ENCODE peak calls at places on chromosomes 13 and 19, in nine cellular contexts. E, H, V, Q, A, F, T, K and M are unnamed samples.

GRCh38 chr13:29483211-29483610 is 112.3 kb downstream of the SLC7A1 start:
- ATAC-seq in E (no peak), H (no peak), V (no peak), Q (peak), A (peak), F (peak), T (peak), K (no peak), M (no peak)

GRCh38 chr19:49786432-49786831 is 19.6 kb downstream of the AP2A1 start:
- ATAC-seq in E (no peak), H (no peak), V (no peak), Q (no peak), A (no peak), F (peak), T (peak), K (peak), M (peak)

GRCh38 chr19:40976134-40976533 is 14.9 kb upstream of the CYP2B6 start:
- ATAC-seq in E (no peak), H (no peak), V (no peak), Q (no peak), A (no peak), F (no peak), T (no peak), K (no peak), M (no peak)

GRCh38 chr19:45492627-45493470 is 4.0 kb downstream of the RTN2 start:
- ATAC-seq in E (peak), H (no peak), V (peak), Q (peak), A (peak), F (peak), T (peak), K (peak), M (peak)

GRCh38 chr13:24983094-24983493 is 112.8 kb upstream of the PABPC3 start:
- ATAC-seq in E (no peak), H (no peak), V (no peak), Q (no peak), A (no peak), F (no peak), T (no peak), K (no peak), M (no peak)

GRCh38 chr19:57719424-57719823 is 8.0 kb downstream of the ZNF671 start:
- ATAC-seq in E (no peak), H (no peak), V (no peak), Q (no peak), A (no peak), F (no peak), T (no peak), K (no peak), M (no peak)

GRCh38 chr19:28066988-28067387 is 1146.0 kb downstream of the UQCRFS1 start:
- ATAC-seq in E (no peak), H (no peak), V (peak), Q (peak), A (no peak), F (no peak), T (no peak), K (no peak), M (no peak)

GRCh38 chr19:48933382-48933932 is at the start of gene DHDH:
- ATAC-seq in E (peak), H (peak), V (peak), Q (peak), A (peak), F (peak), T (peak), K (peak), M (peak)

GRCh38 chr13:98409281-98409680 is 167.6 kb downstream of the STK24 start:
- ATAC-seq in E (no peak), H (no peak), V (no peak), Q (no peak), A (no peak), F (no peak), T (no peak), K (no peak), M (no peak)

GRCh38 chr13:32381539-32381938 is 46.4 kb downstream of the N4BP2L1 start:
- ATAC-seq in E (peak), H (no peak), V (peak), Q (peak), A (peak), F (peak), T (peak), K (peak), M (no peak)

GRCh38 chr19:3028305-3029069 is 593 bp downstream of the TLE2 start:
- ATAC-seq in E (peak), H (peak), V (peak), Q (peak), A (peak), F (peak), T (peak), K (peak), M (peak)

GRCh38 chr19:1087813-1088418 is 7.3 kb downstream of the POLR2E start:
- ATAC-seq in E (no peak), H (no peak), V (peak), Q (peak), A (peak), F (peak), T (peak), K (peak), M (peak)

GRCh38 chr13:51981355-51981754 is 29.9 kb downstream of the ATP7B start:
- ATAC-seq in E (no peak), H (no peak), V (no peak), Q (no peak), A (no peak), F (no peak), T (no peak), K (no peak), M (no peak)

GRCh38 chr19:3474015-3474414 is 6.3 kb downstream of the SMIM24 start:
- ATAC-seq in E (no peak), H (peak), V (no peak), Q (no peak), A (peak), F (no peak), T (no peak), K (no peak), M (no peak)

GRCh38 chr13:44870456-44870929 is 118.8 kb downstream of the NUFIP1 start:
- ATAC-seq in E (no peak), H (peak), V (peak), Q (peak), A (peak), F (peak), T (peak), K (peak), M (peak)

GRCh38 chr13:48009298-48009697 is 8.2 kb upstream of the SUCLA2 start:
- ATAC-seq in E (no peak), H (peak), V (peak), Q (peak), A (no peak), F (no peak), T (no peak), K (no peak), M (no peak)

GRCh38 chr13:110067355-110068175 is 239.4 kb downstream of the COL4A1 start:
- ATAC-seq in E (no peak), H (no peak), V (peak), Q (peak), A (no peak), F (peak), T (peak), K (no peak), M (peak)

GRCh38 chr19:15498910-15499309 is 9.4 kb upstream of the CYP4F22 start:
- ATAC-seq in E (peak), H (peak), V (no peak), Q (no peak), A (no peak), F (no peak), T (no peak), K (no peak), M (no peak)

GRCh38 chr13:74301200-74302063 is 167.2 kb upstream of the KLF12 start:
- ATAC-seq in E (no peak), H (no peak), V (no peak), Q (no peak), A (no peak), F (peak), T (peak), K (no peak), M (no peak)

GRCh38 chr13:48038763-48039162 is 1.2 kb downstream of the NUDT15 start:
- ATAC-seq in E (no peak), H (no peak), V (no peak), Q (no peak), A (no peak), F (no peak), T (no peak), K (no peak), M (no peak)

GRCh38 chr13:113863511-113864302 is at the start of gene GAS6:
- ATAC-seq in E (peak), H (peak), V (peak), Q (peak), A (peak), F (peak), T (peak), K (peak), M (peak)
- TF ChIP-seq CTCF in E (no peak), H (no peak), V (no peak), Q (no peak), A (no peak), F (no peak), T (peak), K (peak), M (peak)

DNA sequence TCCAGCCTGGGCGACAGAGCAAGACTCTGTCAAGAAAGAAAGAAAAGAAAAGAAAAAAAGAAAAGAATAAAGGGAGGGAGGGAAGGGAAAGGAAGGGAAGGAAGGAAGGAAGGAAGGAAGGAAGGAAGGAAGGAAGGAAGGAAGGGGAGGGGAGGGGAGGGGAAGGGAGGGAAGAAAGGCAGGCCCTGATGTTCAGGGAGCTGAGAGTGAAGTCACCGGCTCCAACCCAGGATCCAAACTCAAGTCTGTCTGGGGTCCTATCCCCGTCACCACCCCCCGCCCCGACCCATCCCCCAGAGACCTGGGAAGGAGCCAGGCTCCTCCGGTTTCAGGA is 5.8 kb upstream of the RDH13 start:
- ATAC-seq in E (no peak), H (no peak), V (no peak), Q (no peak), A (no peak), F (no peak), T (no peak), K (no peak), M (no peak)
- H3K4me3 ChIP-seq in E (peak), H (no peak), V (peak), Q (peak), A (no peak), F (peak), T (no peak), K (no peak), M (peak)

DNA sequence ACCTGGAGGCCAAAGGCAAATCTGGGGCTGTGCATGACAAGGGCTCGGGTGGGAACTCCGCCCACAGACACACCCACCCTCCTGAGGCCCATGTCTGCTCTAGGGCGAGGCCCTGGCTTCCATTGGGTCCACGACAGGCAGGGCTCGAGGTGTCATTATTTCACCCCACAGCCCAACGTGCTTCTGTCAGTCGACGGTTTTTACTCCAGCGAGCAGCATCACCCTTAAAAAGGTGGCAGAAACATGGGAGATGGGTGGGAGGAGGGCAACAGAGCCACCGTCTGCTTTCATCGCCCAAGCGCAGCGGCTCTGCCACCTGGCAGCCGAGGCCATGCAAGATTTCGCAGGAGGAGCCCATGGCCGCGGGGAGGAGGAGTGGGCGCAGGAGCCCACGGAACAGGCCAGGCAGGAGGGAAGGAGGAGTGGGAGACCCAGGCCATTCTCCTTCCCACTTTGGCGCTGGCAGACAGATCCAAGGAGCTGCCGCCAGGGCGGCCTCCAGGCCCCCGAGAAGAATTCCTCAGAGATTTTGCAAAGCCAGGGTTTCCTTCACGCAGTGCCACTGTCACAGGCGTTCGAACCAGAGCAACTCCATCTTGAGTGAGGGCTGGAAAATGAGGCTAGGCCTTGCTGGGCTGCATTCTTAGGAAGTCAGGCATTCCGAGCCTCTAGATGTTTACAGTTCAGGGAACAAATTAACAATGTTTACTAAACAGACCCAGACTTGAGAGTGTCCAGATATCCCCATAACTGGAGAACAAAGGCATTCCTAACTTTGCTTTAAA is 49.3 kb upstream of the TUBGCP3 start:
- ATAC-seq in E (no peak), H (no peak), V (no peak), Q (no peak), A (no peak), F (no peak), T (no peak), K (no peak), M (no peak)
- TF ChIP-seq CTCF in E (no peak), H (no peak), V (no peak), Q (no peak), A (no peak), F (no peak), T (no peak), K (no peak), M (no peak)

DNA sequence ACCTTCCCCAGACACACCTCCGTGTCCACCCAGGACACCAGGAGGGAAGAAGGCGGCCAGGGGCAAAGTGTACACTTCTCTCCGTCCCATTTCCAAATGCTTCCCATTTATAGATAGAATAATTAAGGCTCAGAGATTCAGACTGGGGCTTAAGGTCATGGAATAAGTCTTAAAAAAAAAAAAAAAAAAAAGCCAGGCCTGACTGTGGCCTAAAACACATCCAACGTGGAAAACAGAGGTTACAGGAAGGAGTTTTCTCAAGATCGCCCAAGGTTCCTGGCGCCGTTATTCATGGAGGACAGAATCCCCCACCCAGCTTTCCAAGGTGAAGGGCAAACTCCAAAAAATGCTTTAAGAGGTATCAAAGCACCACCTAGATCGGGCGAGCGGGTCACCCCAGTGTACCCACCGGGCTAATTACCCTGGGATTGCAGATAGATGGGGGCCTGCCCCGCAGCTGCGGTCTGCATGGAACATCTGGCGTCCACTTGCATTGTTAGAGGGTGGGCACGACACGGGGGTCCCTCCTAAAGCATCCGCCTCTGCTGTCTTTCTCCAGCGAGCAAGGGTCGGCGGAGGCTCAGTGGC is 36.1 kb upstream of the NANOS3 start:
- ATAC-seq in E (no peak), H (no peak), V (no peak), Q (no peak), A (no peak), F (no peak), T (no peak), K (no peak), M (no peak)
- H3K4me3 ChIP-seq in E (peak), H (no peak), V (peak), Q (peak), A (peak), F (peak), T (peak), K (peak), M (peak)

GRCh38 chr19:19823916-19824315 is 2.4 kb upstream of the ZNF506 start:
- ATAC-seq in E (no peak), H (no peak), V (no peak), Q (no peak), A (no peak), F (no peak), T (no peak), K (no peak), M (no peak)

GRCh38 chr19:19821366-19822147 is at the start of gene ZNF506:
- ATAC-seq in E (no peak), H (peak), V (peak), Q (peak), A (peak), F (peak), T (peak), K (peak), M (peak)

GRCh38 chr19:19817357-19817756 is 4.2 kb downstream of the ZNF506 start:
- ATAC-seq in E (no peak), H (no peak), V (no peak), Q (no peak), A (no peak), F (no peak), T (no peak), K (no peak), M (no peak)

GRCh38 chr19:19822148-19822429 is 539 bp upstream of the ZNF506 start:
- ATAC-seq in E (no peak), H (no peak), V (no peak), Q (no peak), A (peak), F (peak), T (peak), K (no peak), M (no peak)

DNA sequence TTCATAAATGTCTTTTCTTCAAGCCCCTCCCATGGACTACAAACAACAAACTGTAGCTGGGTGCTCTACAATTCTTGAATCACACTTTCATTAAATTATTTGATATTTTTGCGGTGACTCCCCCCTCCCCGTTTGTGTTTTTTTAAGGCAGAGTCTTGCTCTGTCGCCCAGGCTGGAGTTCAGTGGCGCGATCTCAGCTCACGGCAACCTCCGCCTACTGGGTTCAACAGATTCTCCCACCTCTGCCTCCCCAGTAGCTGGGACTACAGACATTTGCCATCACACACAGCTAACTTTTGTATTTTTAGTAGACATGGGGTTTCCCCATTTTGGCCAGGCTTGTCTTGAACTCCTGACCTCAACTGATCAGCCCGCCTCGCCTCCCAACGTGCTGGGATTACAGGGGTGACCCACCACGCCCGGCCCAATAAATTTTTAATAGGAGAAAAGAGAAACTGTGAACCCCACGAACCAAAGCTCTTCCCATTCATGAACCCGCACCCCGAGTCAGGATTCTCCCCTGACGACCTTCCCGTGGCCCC is 705 bp downstream of the ZNF506 start:
- ATAC-seq in E (no peak), H (no peak), V (no peak), Q (no peak), A (no peak), F (no peak), T (no peak), K (no peak), M (no peak)
- TF ChIP-seq CTCF in E (no peak), H (no peak), V (no peak), Q (no peak), A (no peak), F (no peak), T (no peak), K (no peak), M (no peak)

DNA sequence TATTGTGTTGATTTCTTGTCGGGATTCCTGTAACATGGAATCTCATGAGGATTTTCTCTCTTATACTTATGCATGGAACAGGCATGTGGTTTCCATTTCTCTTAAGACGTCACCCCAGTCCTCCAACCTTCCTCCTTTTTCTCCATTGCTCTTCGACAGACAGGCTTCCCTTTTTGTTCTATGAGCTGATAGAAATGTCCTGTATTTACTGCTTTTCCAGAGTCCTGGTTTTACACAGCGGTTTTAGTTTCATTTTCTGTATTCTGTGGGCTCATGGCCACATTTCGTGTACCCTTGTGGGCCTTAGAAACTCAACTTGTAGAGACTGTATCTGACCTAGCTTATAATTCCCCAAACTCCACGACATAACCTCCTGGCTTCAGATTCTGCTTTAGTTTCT is 113.1 kb downstream of the PAN3 start:
- ATAC-seq in E (no peak), H (no peak), V (no peak), Q (no peak), A (no peak), F (no peak), T (no peak), K (no peak), M (no peak)
- H3K4me3 ChIP-seq in E (no peak), H (no peak), V (no peak), Q (no peak), A (no peak), F (no peak), T (no peak), K (no peak), M (no peak)

GRCh38 chr13:35826626-35827254 is 304.4 kb downstream of the DCLK1 start:
- ATAC-seq in E (peak), H (no peak), V (no peak), Q (no peak), A (no peak), F (no peak), T (no peak), K (no peak), M (no peak)
- TF ChIP-seq CTCF in E (peak), H (no peak), V (no peak), Q (no peak), A (no peak), F (peak), T (peak), K (no peak), M (no peak)

GRCh38 chr13:50894504-50894903 is 15.1 kb upstream of the RNASEH2B start:
- ATAC-seq in E (no peak), H (no peak), V (no peak), Q (no peak), A (no peak), F (no peak), T (no peak), K (no peak), M (no peak)

GRCh38 chr13:50901701-50902100 is 7.9 kb upstream of the RNASEH2B start:
- ATAC-seq in E (no peak), H (no peak), V (no peak), Q (no peak), A (no peak), F (no peak), T (no peak), K (no peak), M (no peak)

GRCh38 chr13:50893211-50893852 is 16.3 kb upstream of the RNASEH2B start:
- ATAC-seq in E (no peak), H (no peak), V (no peak), Q (peak), A (no peak), F (no peak), T (no peak), K (no peak), M (no peak)

GRCh38 chr13:50894042-50894441 is 15.5 kb upstream of the RNASEH2B start:
- ATAC-seq in E (no peak), H (no peak), V (no peak), Q (no peak), A (no peak), F (no peak), T (no peak), K (no peak), M (no peak)

GRCh38 chr13:50898338-50898737 is 11.3 kb upstream of the RNASEH2B start:
- ATAC-seq in E (no peak), H (no peak), V (no peak), Q (no peak), A (no peak), F (no peak), T (no peak), K (no peak), M (no peak)
- H3K4me3 ChIP-seq in E (no peak), H (no peak), V (no peak), Q (no peak), A (no peak), F (no peak), T (no peak), K (no peak), M (no peak)